ENCODE peak calls at places on chromosomes 2 and 18, in eight cellular contexts. S, L, A, H, G, J, N and R are unnamed samples.

GRCh38 chr2:91442246-91442905 is 2750.9 kb downstream of the RPIA start:
- DNase-seq in L (peak), J (no peak), H (no peak), A (no peak), G (no peak), S (peak), N (no peak), R (no peak)

GRCh38 chr18:79956276-79956675 is 4.8 kb upstream of the SLC66A2 start:
- DNase-seq in G (no peak), A (no peak), L (no peak), N (no peak), H (no peak), S (no peak), J (no peak), R (no peak)

GRCh38 chr2:168583064-168583709 is 127.1 kb downstream of the CERS6 start:
- DNase-seq in H (no peak), G (no peak), J (peak), A (peak), N (no peak), L (no peak), S (no peak), R (no peak)

GRCh38 chr2:8882094-8882493 is 44.7 kb upstream of the KIDINS220 start:
- DNase-seq in S (peak), G (no peak), H (no peak), N (no peak), A (peak), L (no peak), J (peak), R (peak)

GRCh38 chr2:58702302-58702696 is 461.2 kb upstream of the FANCL start:
- DNase-seq in L (no peak), H (no peak), G (no peak), J (no peak), S (no peak), N (no peak), A (no peak), R (peak)

GRCh38 chr2:15145046-15145817 is 415.9 kb downstream of the NBAS start:
- DNase-seq in S (no peak), A (no peak), J (no peak), H (no peak), G (no peak), L (no peak), N (no peak), R (no peak)

GRCh38 chr2:182210669-182211068 is 216.2 kb downstream of the PDE1A start:
- DNase-seq in G (no peak), S (no peak), N (no peak), A (no peak), L (no peak), H (no peak), J (no peak), R (no peak)

GRCh38 chr2:119012345-119013301 is 70.6 kb downstream of the MARCO start:
- DNase-seq in N (no peak), G (no peak), H (no peak), J (no peak), A (no peak), L (peak), S (no peak), R (no peak)

GRCh38 chr18:46705521-46705920 is 48.5 kb upstream of the LOXHD1 start:
- DNase-seq in H (no peak), A (no peak), L (no peak), J (no peak), S (peak), N (no peak), G (no peak), R (no peak)

GRCh38 chr2:201260302-201260800 is at the start of gene CASP8:
- DNase-seq in H (no peak), A (peak), J (peak), N (no peak), S (no peak), G (peak), L (no peak), R (no peak)

GRCh38 chr18:36372902-36373301 is 75.4 kb downstream of the FHOD3 start:
- DNase-seq in H (no peak), N (no peak), S (no peak), L (no peak), J (peak), G (peak), A (peak), R (peak)
- TF ChIP-seq CTCF in H (no peak), N (no peak), S (no peak), L (no peak), J (peak), G (no peak), A (peak), R (peak)

GRCh38 chr2:161426416-161426787 is 10.3 kb downstream of the TBR1 start:
- DNase-seq in L (no peak), A (no peak), S (peak), N (no peak), J (no peak), G (no peak), H (no peak), R (no peak)

GRCh38 chr2:161425966-161426365 is 9.9 kb downstream of the TBR1 start:
- DNase-seq in S (no peak), N (no peak), G (no peak), L (no peak), A (no peak), H (no peak), J (no peak), R (no peak)

GRCh38 chr2:161427413-161428239 is 11.5 kb downstream of the TBR1 start:
- DNase-seq in A (no peak), G (no peak), N (no peak), H (no peak), L (no peak), J (no peak), S (peak), R (no peak)

GRCh38 chr2:161428240-161428587 is 12.1 kb downstream of the TBR1 start:
- DNase-seq in J (no peak), N (no peak), S (no peak), G (no peak), L (no peak), H (no peak), A (no peak), R (no peak)

GRCh38 chr2:161426788-161427412 is 10.8 kb downstream of the TBR1 start:
- DNase-seq in L (no peak), H (no peak), A (peak), N (no peak), S (peak), G (no peak), J (peak), R (no peak)
- TF ChIP-seq CTCF in L (peak), H (peak), A (peak), N (no peak), S (peak), G (no peak), J (peak), R (no peak)

GRCh38 chr2:207747653-207748560 is 21.8 kb downstream of the FZD5 start:
- DNase-seq in H (no peak), N (no peak), J (no peak), A (no peak), S (no peak), G (no peak), L (no peak), R (no peak)

GRCh38 chr2:207749873-207750272 is 19.8 kb downstream of the FZD5 start:
- DNase-seq in H (no peak), L (no peak), S (no peak), N (no peak), A (no peak), J (no peak), G (no peak), R (no peak)

GRCh38 chr2:207750315-207750714 is 19.4 kb downstream of the FZD5 start:
- DNase-seq in S (no peak), G (no peak), N (no peak), L (no peak), J (no peak), A (no peak), H (no peak), R (no peak)

GRCh38 chr2:207750876-207751275 is 18.8 kb downstream of the FZD5 start:
- DNase-seq in S (no peak), A (no peak), G (no peak), J (no peak), L (no peak), H (no peak), N (no peak), R (no peak)

DNA sequence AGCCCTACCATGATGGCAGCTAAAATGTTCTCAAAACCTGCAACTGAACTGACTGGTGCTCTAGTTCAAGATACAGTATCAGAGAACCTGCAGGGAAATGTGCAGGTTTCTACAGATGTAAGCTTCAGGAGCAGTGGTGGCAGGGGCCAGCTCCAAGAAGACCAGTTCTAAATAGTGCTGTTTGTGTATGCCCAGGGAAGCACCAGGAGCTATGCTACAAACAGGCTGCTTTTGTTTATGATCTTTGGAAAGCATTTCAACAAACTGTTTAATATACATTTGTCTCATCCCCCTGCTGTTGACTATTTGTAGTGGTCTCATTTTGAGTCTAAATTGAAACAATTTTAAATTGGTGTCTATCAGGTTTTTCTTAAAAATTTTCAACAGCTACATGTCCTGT is 20.7 kb downstream of the FZD5 start:
- DNase-seq in N (no peak), L (no peak), A (no peak), J (no peak), H (no peak), S (no peak), G (no peak), R (no peak)
- TF ChIP-seq CTCF in N (no peak), L (peak), A (no peak), J (no peak), H (no peak), S (no peak), G (no peak), R (no peak)

DNA sequence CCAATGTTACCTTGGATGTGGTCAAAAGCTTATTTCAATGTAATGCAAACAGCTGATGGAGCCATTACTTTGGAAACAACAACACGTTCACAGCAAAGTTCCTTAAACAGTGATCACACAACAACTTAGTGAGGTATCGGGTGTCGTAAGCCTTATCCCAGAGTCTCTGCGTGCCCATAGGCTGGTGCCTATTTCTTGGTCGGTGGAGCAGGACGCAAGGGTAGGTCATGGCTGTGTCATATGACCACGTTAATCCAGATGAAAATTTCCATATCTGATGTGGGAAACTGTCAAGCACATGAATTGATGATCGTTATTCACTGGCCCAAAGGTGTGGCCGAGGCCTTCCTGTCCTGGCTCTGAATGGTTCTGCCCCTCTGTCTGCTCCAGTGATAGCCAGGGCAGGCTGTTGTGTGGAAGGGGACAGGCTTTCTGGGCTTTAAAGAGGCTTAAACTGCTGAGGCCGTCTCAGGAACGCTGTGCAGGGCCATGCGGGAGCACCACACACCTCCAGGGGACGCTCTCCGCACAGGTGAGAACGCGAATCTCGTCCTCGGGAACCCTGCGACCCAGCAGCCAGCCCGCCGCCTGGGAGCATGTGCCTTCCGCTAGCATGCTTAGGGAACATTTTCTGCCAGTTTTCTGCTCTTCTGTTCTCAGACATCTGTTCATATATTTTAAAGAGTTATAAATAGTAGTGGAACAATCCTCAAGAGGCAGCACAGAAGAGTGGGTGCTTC is 90.6 kb downstream of the KCTD1 start:
- DNase-seq in A (no peak), N (no peak), G (no peak), L (no peak), J (no peak), H (no peak), S (peak), R (no peak)
- TF ChIP-seq CTCF in A (no peak), N (no peak), G (no peak), L (peak), J (no peak), H (no peak), S (peak), R (no peak)

GRCh38 chr18:37084912-37085311 is 256.0 kb downstream of the KIAA1328 start:
- DNase-seq in L (no peak), J (no peak), H (no peak), A (no peak), N (no peak), S (no peak), G (no peak), R (no peak)

DNA sequence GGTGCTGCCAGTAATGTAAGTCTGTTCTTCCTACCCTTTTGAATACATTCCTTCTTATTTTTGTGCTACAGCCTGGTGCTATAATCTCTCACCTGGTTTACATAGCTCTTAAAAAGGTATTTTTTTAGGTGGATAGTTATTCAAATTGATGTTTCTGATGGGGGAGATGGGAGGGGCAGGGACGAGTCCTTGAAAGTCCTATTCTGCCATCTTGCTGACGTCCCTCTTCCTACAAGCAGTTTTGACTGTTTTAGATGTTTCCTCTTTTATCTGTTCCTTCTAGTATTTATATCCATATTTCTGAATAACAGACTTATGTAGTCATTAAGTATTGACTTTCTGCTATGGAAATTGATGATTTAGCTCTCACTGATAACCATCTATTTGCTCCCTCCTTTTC is 256.4 kb downstream of the KIAA1328 start:
- DNase-seq in H (no peak), A (no peak), S (no peak), G (no peak), J (no peak), L (no peak), N (no peak), R (no peak)
- TF ChIP-seq CTCF in H (no peak), A (no peak), S (no peak), G (no peak), J (no peak), L (no peak), N (no peak), R (no peak)

DNA sequence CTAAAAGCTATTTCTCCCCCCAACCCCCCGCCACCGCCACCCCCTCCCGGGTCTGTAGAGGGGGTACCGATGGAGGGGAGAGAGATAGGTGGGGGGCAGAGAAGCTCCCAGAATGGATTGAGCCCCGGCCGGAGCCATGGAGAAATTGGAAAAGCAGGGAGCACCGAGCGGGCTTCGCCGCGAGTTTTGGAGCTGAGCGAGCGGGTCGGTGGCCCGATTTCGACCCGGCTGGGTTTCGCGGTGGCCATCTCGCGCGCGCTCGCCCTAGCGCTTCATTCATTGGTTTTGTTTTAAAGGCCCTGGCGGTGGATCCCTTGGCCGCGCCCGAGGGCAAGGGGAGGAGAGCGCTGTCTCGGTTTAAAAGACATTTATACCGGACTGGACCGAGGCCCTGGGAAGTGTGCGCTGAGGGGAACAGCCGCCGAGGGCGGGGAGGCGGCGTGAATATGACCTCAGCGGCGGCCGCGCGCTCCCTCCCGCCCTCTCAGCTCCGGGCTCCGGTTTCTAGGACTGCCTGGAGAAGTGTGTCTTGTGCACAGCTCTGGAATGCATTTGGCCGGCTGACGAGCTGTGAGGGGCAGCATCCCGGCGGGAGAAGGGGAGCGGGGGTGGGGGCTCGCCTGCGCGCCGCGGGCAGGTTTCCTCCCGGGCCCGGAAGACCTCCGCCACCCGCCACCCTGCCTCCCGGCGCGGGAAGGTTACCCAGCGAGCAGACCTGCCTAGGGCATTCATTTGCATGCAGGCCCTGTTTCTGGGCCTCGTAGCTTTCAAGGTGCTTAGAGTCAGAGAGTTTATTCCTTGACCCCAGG is 1.7 kb upstream of the SMAD7 start:
- DNase-seq in J (peak), N (no peak), A (peak), G (no peak), H (peak), L (peak), S (peak), R (peak)
- TF ChIP-seq CTCF in J (no peak), N (no peak), A (no peak), G (no peak), H (no peak), L (peak), S (no peak), R (no peak)